ENCODE peak calls at places on chromosomes 1 and 21, in four cellular contexts. T, S, H and J are unnamed samples.

GRCh38 chr21:24840287-24840686 is 767.0 kb downstream of the MRPL39 start:
- DNase-seq in T (no peak), S (no peak), H (no peak), J (no peak)

GRCh38 chr1:180571060-180571831 is 12.5 kb downstream of the OVAAL start:
- DNase-seq in T (no peak), S (no peak), H (no peak), J (no peak)

GRCh38 chr1:100767176-100767876 is 47.8 kb downstream of the VCAM1 start:
- DNase-seq in T (no peak), S (no peak), H (no peak), J (no peak)

GRCh38 chr21:33940846-33941245 is 25.2 kb upstream of the ATP5PO start:
- DNase-seq in T (no peak), S (no peak), H (no peak), J (no peak)

GRCh38 chr1:182786223-182787001 is 3.2 kb upstream of the NPL start:
- DNase-seq in T (peak; percentile 59), S (peak; percentile 8), H (peak; percentile 37), J (peak; percentile 45)

GRCh38 chr1:181101581-181102226 is 13.2 kb downstream of the IER5 start:
- DNase-seq in T (no peak), S (no peak), H (no peak), J (no peak)

GRCh38 chr1:246169486-246169885 is 337.6 kb downstream of the SMYD3 start:
- DNase-seq in T (no peak), S (no peak), H (no peak), J (no peak)

GRCh38 chr1:117894078-117894477 is 35.3 kb downstream of the GDAP2 start:
- DNase-seq in T (no peak), S (no peak), H (no peak), J (no peak)